ENCODE peak calls at places on chromosomes 13 and 19, in seven cellular contexts. E is tibial artery, Y is amniotic stem cell, A is astrocyte of the spinal cord, O is Karpas-422, Z is anterior cingulate cortex, T is SK-MEL-5. N is an unnamed sample.

GRCh38 chr19:4732680-4733114 is 9.1 kb upstream of the DPP9 start:
- DNase-seq in O (peak; percentile 91), E (no peak), Z (peak; percentile 11), Y (peak; percentile 49), A (peak; percentile 35), T (peak; percentile 72), N (peak; percentile 75)

GRCh38 chr19:6773323-6773931 is 919 bp downstream of the VAV1 start:
- DNase-seq in A (no peak), O (peak; percentile 96), Y (no peak), Z (no peak), T (no peak), E (peak; percentile 31), N (no peak)

GRCh38 chr19:1690570-1691307 is 38.3 kb upstream of the TCF3 start:
- DNase-seq in O (peak; percentile 91), E (no peak), A (no peak), T (peak; percentile 63), Y (no peak), Z (no peak), N (no peak)

GRCh38 chr13:48263196-48263595 is 30.2 kb downstream of the ITM2B start:
- DNase-seq in T (no peak), O (no peak), A (no peak), E (no peak), Z (no peak), Y (no peak), N (no peak)

GRCh38 chr19:1435378-1435989 is 2.7 kb upstream of the RPS15 start:
- DNase-seq in Z (no peak), E (no peak), T (no peak), O (no peak), Y (no peak), A (no peak), N (no peak)

GRCh38 chr13:110826861-110827672 is 87.8 kb downstream of the ANKRD10 start:
- DNase-seq in A (no peak), T (no peak), Y (no peak), O (no peak), Z (peak; percentile 26), E (no peak), N (no peak)

GRCh38 chr13:26412961-26413716 is 144.3 kb upstream of the WASF3 start:
- DNase-seq in T (no peak), Z (no peak), Y (no peak), E (no peak), A (no peak), O (no peak), N (no peak)

GRCh38 chr13:25928941-25929505 is 122.8 kb downstream of the SHISA2 start:
- DNase-seq in T (no peak), E (no peak), Y (no peak), O (no peak), A (peak; percentile 43), Z (no peak), N (no peak)

GRCh38 chr13:67183151-67183550 is 47.0 kb downstream of the PCDH9 start:
- DNase-seq in A (no peak), E (no peak), O (no peak), Z (no peak), T (no peak), Y (no peak), N (no peak)

GRCh38 chr13:112651306-112651705 is 38.5 kb upstream of the ATP11A start:
- DNase-seq in Z (no peak), A (no peak), Y (no peak), T (no peak), O (no peak), E (no peak), N (peak; percentile 79)

GRCh38 chr19:6068711-6069110 is 41.6 kb downstream of the RFX2 start:
- DNase-seq in O (no peak), Y (no peak), T (no peak), E (no peak), A (no peak), Z (no peak), N (no peak)

GRCh38 chr13:54492995-54493394 is 1464.4 kb downstream of the OLFM4 start:
- DNase-seq in T (no peak), Y (no peak), O (no peak), E (no peak), A (no peak), Z (no peak), N (no peak)

GRCh38 chr19:22545751-22546150 is 88.4 kb upstream of the ZNF492 start:
- DNase-seq in Z (peak; percentile 1), Y (no peak), A (no peak), O (peak; percentile 85), T (peak; percentile 34), E (peak; percentile 34), N (no peak)

GRCh38 chr13:112711528-112712265 is 21.9 kb downstream of the ATP11A start:
- DNase-seq in O (no peak), A (peak; percentile 90), Y (peak; percentile 87), T (peak; percentile 46), E (peak; percentile 93), Z (no peak), N (peak; percentile 86)

GRCh38 chr19:34075661-34076091 is 96.6 kb upstream of the LSM14A start:
- DNase-seq in Y (no peak), T (peak; percentile 98), E (no peak), A (no peak), Z (no peak), O (no peak), N (no peak)

GRCh38 chr13:64855506-64855905 is 2374.6 kb downstream of the PCDH9 start:
- DNase-seq in E (no peak), T (no peak), O (no peak), Z (no peak), A (peak; percentile 50), Y (no peak), N (peak; percentile 20)

GRCh38 chr19:6873708-6874431 is 13.5 kb upstream of the ADGRE1 start:
- DNase-seq in E (no peak), Z (no peak), T (no peak), O (no peak), A (no peak), Y (no peak), N (no peak)

GRCh38 chr13:33610471-33611015 is 207.4 kb upstream of the RFC3 start:
- DNase-seq in O (no peak), Z (peak; percentile 73), A (peak; percentile 47), E (peak; percentile 28), Y (no peak), T (peak; percentile 95), N (peak; percentile 44)

GRCh38 chr19:19599190-19599535 is 19.3 kb downstream of the PBX4 start:
- DNase-seq in Z (no peak), T (no peak), Y (no peak), O (no peak), A (no peak), E (no peak), N (no peak)

GRCh38 chr19:57010541-57010940 is 109.2 kb upstream of the USP29 start:
- DNase-seq in A (no peak), Z (peak; percentile 1), E (no peak), Y (no peak), T (no peak), O (no peak), N (no peak)

GRCh38 chr13:110155072-110155471 is 151.9 kb downstream of the COL4A1 start:
- DNase-seq in O (no peak), Y (no peak), A (no peak), T (no peak), Z (no peak), E (no peak), N (no peak)

GRCh38 chr19:30411714-30412113 is 39.5 kb downstream of the ZNF536 start:
- DNase-seq in A (no peak), T (no peak), O (no peak), Z (no peak), E (no peak), Y (no peak), N (no peak)

GRCh38 chr19:17001603-17002183 is 24.9 kb downstream of the CPAMD8 start:
- DNase-seq in Z (no peak), O (no peak), T (no peak), E (no peak), Y (no peak), A (no peak), N (no peak)

GRCh38 chr19:16297575-16298178 is 26.9 kb upstream of the KLF2 start:
- DNase-seq in E (no peak), A (no peak), Z (no peak), O (no peak), T (no peak), Y (no peak), N (no peak)

GRCh38 chr13:42000836-42001235 is 39.9 kb upstream of the VWA8 start:
- DNase-seq in Z (no peak), Y (no peak), T (no peak), O (no peak), A (no peak), E (no peak), N (no peak)

GRCh38 chr19:39475748-39476147 is 4.9 kb upstream of the TIMM50 start:
- DNase-seq in Z (no peak), O (no peak), A (no peak), E (no peak), T (no peak), Y (no peak), N (no peak)

GRCh38 chr13:89784161-89784809 is 1563.2 kb upstream of the MIR17HG start:
- DNase-seq in O (no peak), E (no peak), A (no peak), Y (no peak), Z (no peak), T (no peak), N (no peak)

GRCh38 chr19:11191273-11191755 is 6.0 kb downstream of the KANK2 start:
- DNase-seq in Y (peak; percentile 41), Z (no peak), A (peak; percentile 57), T (peak; percentile 29), E (peak; percentile 81), O (no peak), N (peak; percentile 87)

GRCh38 chr13:80436571-80437169 is 95.7 kb upstream of the SPRY2 start:
- DNase-seq in A (peak; percentile 76), E (no peak), T (peak; percentile 66), Y (no peak), O (no peak), Z (no peak), N (peak; percentile 25)

GRCh38 chr13:53800011-53800410 is 771.4 kb downstream of the OLFM4 start:
- DNase-seq in T (no peak), E (no peak), Y (no peak), A (no peak), Z (no peak), O (no peak), N (no peak)

GRCh38 chr13:22837980-22838615 is 342.7 kb upstream of the SGCG start:
- DNase-seq in T (no peak), A (no peak), Z (no peak), O (no peak), E (no peak), Y (no peak), N (no peak)

GRCh38 chr19:2634228-2634951 is 68.1 kb downstream of the GNG7 start:
- DNase-seq in A (no peak), T (no peak), E (peak; percentile 81), Y (no peak), Z (no peak), O (peak; percentile 59), N (peak; percentile 73)

GRCh38 chr13:24008679-24009078 is 111.4 kb upstream of the C1QTNF9B start:
- DNase-seq in Z (no peak), E (no peak), T (no peak), A (peak; percentile 2), O (no peak), Y (no peak), N (no peak)

GRCh38 chr13:46386426-46386995 is 541 bp downstream of the RUBCNL start:
- DNase-seq in T (no peak), Z (no peak), O (no peak), E (no peak), A (peak; percentile 24), Y (no peak), N (peak; percentile 25)

GRCh38 chr13:44779085-44779484 is 203.0 kb upstream of the TSC22D1 start:
- DNase-seq in Z (no peak), A (no peak), Y (no peak), T (no peak), E (no peak), O (no peak), N (no peak)

GRCh38 chr19:10113592-10113963 is 2.1 kb downstream of the P2RY11 start:
- DNase-seq in E (no peak), O (peak; percentile 66), A (no peak), Z (no peak), Y (no peak), T (no peak), N (peak; percentile 10)

GRCh38 chr19:35349614-35350521 is 2.2 kb downstream of the FFAR1 start:
- DNase-seq in T (peak; percentile 0), E (no peak), Z (no peak), O (peak; percentile 62), Y (no peak), A (no peak), N (no peak)

GRCh38 chr19:47719047-47719885 is 6.0 kb downstream of the EHD2 start:
- DNase-seq in Z (peak; percentile 41), A (peak; percentile 96), Y (peak; percentile 95), T (no peak), O (no peak), E (peak; percentile 92), N (peak; percentile 97)

N was measured in cardiac fibroblast.